ENCODE peak calls at places on chromosome 13, in four cellular contexts. G is right atrium auricular region, N is lower leg skin, Z is H9. K is an unnamed sample.

GRCh38 chr13:98372886-98373285 is 195.8 kb upstream of the RNF113B start:
- DNase-seq in G (no peak), N (no peak), Z (no peak), K (no peak)

GRCh38 chr13:40336228-40337221 is 329.9 kb downstream of the FOXO1 start:
- DNase-seq in G (peak; percentile 50), N (no peak), Z (no peak), K (no peak)

GRCh38 chr13:20219585-20219984 is 12.5 kb downstream of the GJB6 start:
- DNase-seq in G (no peak), N (no peak), Z (no peak), K (no peak)

GRCh38 chr13:48595330-48596127 is 58.2 kb upstream of the CYSLTR2 start:
- DNase-seq in G (peak; percentile 75), N (peak; percentile 44), Z (peak; percentile 61), K (peak; percentile 14)

GRCh38 chr13:21603531-21604448 is at the start of gene MICU2:
- DNase-seq in G (peak; percentile 88), N (peak; percentile 90), Z (peak; percentile 94), K (peak; percentile 83)

GRCh38 chr13:38147050-38147449 is 202.6 kb upstream of the UFM1 start:
- DNase-seq in G (no peak), N (no peak), Z (no peak), K (no peak)

GRCh38 chr13:92734068-92734467 is 492.5 kb upstream of the GPC6 start:
- DNase-seq in G (no peak), N (no peak), Z (no peak), K (no peak)

GRCh38 chr13:67143544-67144115 is 86.5 kb downstream of the PCDH9 start:
- DNase-seq in G (no peak), N (no peak), Z (no peak), K (no peak)

GRCh38 chr13:49457221-49457620 is 13.1 kb downstream of the SETDB2 start:
- DNase-seq in G (no peak), N (no peak), Z (no peak), K (peak; percentile 30)

GRCh38 chr13:73341748-73342147 is 282.9 kb downstream of the KLF5 start:
- DNase-seq in G (no peak), N (no peak), Z (peak; percentile 30), K (no peak)

GRCh38 chr13:74575729-74576125 is 441.5 kb upstream of the KLF12 start:
- DNase-seq in G (peak; percentile 88), N (peak; percentile 22), Z (peak; percentile 81), K (no peak)

GRCh38 chr13:45474584-45475454 is 10.1 kb downstream of the COG3 start:
- DNase-seq in G (no peak), N (no peak), Z (no peak), K (no peak)

GRCh38 chr13:21075303-21076264 is 14.2 kb upstream of the LATS2 start:
- DNase-seq in G (no peak), N (no peak), Z (peak; percentile 78), K (no peak)

GRCh38 chr13:98345103-98345899 is 168.2 kb upstream of the RNF113B start:
- DNase-seq in G (no peak), N (no peak), Z (no peak), K (no peak)

GRCh38 chr13:51803018-51803417 is 945 bp downstream of the DHRS12 start:
- DNase-seq in G (no peak), N (no peak), Z (no peak), K (no peak)

GRCh38 chr13:111031531-111031961 is 83.6 kb upstream of the ARHGEF7 start:
- DNase-seq in G (no peak), N (no peak), Z (no peak), K (peak; percentile 60)

GRCh38 chr13:26950968-26951367 is 190.4 kb upstream of the GPR12 start:
- DNase-seq in G (no peak), N (no peak), Z (no peak), K (no peak)

GRCh38 chr13:95644611-95645052 is at the start of gene DZIP1:
- DNase-seq in G (peak; percentile 84), N (peak; percentile 28), Z (peak; percentile 96), K (peak; percentile 57)

GRCh38 chr13:22173605-22174004 is 502.7 kb downstream of the FGF9 start:
- DNase-seq in G (no peak), N (no peak), Z (no peak), K (no peak)

GRCh38 chr13:39887424-39887823 is 232.0 kb downstream of the COG6 start:
- DNase-seq in G (no peak), N (no peak), Z (no peak), K (no peak)

GRCh38 chr13:51620165-51620983 is 36.1 kb downstream of the WDFY2 start:
- DNase-seq in G (no peak), N (no peak), Z (no peak), K (no peak)

GRCh38 chr13:82627183-82627582 is 1255.1 kb downstream of the SLITRK1 start:
- DNase-seq in G (no peak), N (no peak), Z (no peak), K (peak; percentile 27)

GRCh38 chr13:93307651-93308050 is 81.0 kb downstream of the GPC6 start:
- DNase-seq in G (no peak), N (no peak), Z (no peak), K (no peak)

GRCh38 chr13:26707122-26708006 is 53.2 kb downstream of the GPR12 start:
- DNase-seq in G (no peak), N (no peak), Z (peak; percentile 78), K (no peak)

GRCh38 chr13:57601536-57601935 is 30.0 kb upstream of the PCDH17 start:
- DNase-seq in G (no peak), N (no peak), Z (no peak), K (no peak)

GRCh38 chr13:112245959-112246358 is 130.2 kb upstream of the SPACA7 start:
- DNase-seq in G (peak; percentile 18), N (no peak), Z (no peak), K (no peak)

GRCh38 chr13:24613128-24613527 is 67.1 kb upstream of the ATP12A start:
- DNase-seq in G (no peak), N (no peak), Z (no peak), K (no peak)

GRCh38 chr13:100514788-100515409 is 73.7 kb downstream of the GGACT start:
- DNase-seq in G (no peak), N (peak; percentile 62), Z (peak; percentile 82), K (peak; percentile 44)

GRCh38 chr13:40187324-40187795 is 479.1 kb downstream of the FOXO1 start:
- DNase-seq in G (no peak), N (no peak), Z (peak; percentile 38), K (no peak)

GRCh38 chr13:84946144-84946543 is 853.1 kb downstream of the SLITRK6 start:
- DNase-seq in G (no peak), N (no peak), Z (no peak), K (no peak)

GRCh38 chr13:95704510-95704909 is 27.6 kb downstream of the DNAJC3 start:
- DNase-seq in G (no peak), N (no peak), Z (no peak), K (no peak)

GRCh38 chr13:71378992-71379905 is 487.8 kb downstream of the DACH1 start:
- DNase-seq in G (no peak), N (no peak), Z (no peak), K (no peak)

GRCh38 chr13:27541386-27541785 is 78.9 kb downstream of the LNX2 start:
- DNase-seq in G (no peak), N (no peak), Z (no peak), K (no peak)

GRCh38 chr13:108495686-108496363 is 133.6 kb upstream of the MYO16 start:
- DNase-seq in G (no peak), N (no peak), Z (peak; percentile 59), K (no peak)

GRCh38 chr13:47976325-47976724 is 24.7 kb downstream of the SUCLA2 start:
- DNase-seq in G (no peak), N (no peak), Z (no peak), K (no peak)

GRCh38 chr13:94028234-94029145 is 451.0 kb downstream of the DCT start:
- DNase-seq in G (no peak), N (no peak), Z (no peak), K (no peak)

GRCh38 chr13:79992111-79992510 is 348.8 kb downstream of the SPRY2 start:
- DNase-seq in G (no peak), N (no peak), Z (no peak), K (no peak)

GRCh38 chr13:65966991-65967451 is 1263.1 kb downstream of the PCDH9 start:
- DNase-seq in G (no peak), N (no peak), Z (peak; percentile 48), K (no peak)

GRCh38 chr13:60326273-60326672 is 70.7 kb upstream of the TDRD3 start:
- DNase-seq in G (no peak), N (no peak), Z (no peak), K (no peak)
- TF ChIP-seq CTCF in G (no peak), N (no peak), Z (peak; percentile 43), K (no peak)

GRCh38 chr13:23510979-23511735 is 59.1 kb upstream of the TNFRSF19 start:
- DNase-seq in G (no peak), N (no peak), Z (no peak), K (no peak)

GRCh38 chr13:23513460-23513859 is 56.8 kb upstream of the TNFRSF19 start:
- DNase-seq in G (no peak), N (no peak), Z (no peak), K (no peak)

GRCh38 chr13:23515116-23515515 is 55.1 kb upstream of the TNFRSF19 start:
- DNase-seq in G (no peak), N (no peak), Z (no peak), K (no peak)

GRCh38 chr13:23514076-23514475 is 56.1 kb upstream of the TNFRSF19 start:
- DNase-seq in G (no peak), N (no peak), Z (no peak), K (no peak)

GRCh38 chr13:23512762-23513395 is 57.3 kb upstream of the TNFRSF19 start:
- DNase-seq in G (no peak), N (no peak), Z (no peak), K (no peak)
- TF ChIP-seq CTCF in G (peak; percentile 38), N (no peak), Z (peak; percentile 59), K (no peak)

GRCh38 chr13:33606692-33607091 is 211.3 kb upstream of the RFC3 start:
- DNase-seq in G (no peak), N (no peak), Z (peak; percentile 39), K (no peak)
- TF ChIP-seq CTCF in G (no peak), N (no peak), Z (peak; percentile 53), K (no peak)

DNA sequence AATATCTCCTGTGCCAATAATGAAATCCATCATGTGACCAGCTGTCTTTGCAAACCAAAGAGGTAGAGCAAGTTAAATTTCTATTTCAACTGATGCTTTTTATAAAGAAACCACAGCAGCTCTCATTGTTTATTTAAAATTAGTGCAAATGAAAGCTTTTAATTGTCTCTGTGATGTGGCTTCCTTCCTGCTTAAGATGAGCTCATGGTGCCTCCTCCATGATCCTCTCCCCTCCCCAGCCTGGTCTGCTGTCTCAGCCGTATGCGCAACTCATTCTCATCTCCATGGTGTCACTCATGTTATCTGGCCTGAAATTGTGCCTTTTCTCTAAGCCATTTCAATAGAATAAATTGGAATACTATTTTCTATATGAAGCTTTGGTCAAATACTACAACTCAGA is 270.6 kb downstream of the FGF14 start:
- DNase-seq in G (no peak), N (no peak), Z (no peak), K (no peak)
- TF ChIP-seq CTCF in G (no peak), N (no peak), Z (no peak), K (no peak)